ENCODE peak calls at places on chromosomes 4 and X, in eight cellular contexts. P is SJSA1; B is OCI-LY7; X is lower lobe of right lung; A is CD4-positive, alpha-beta T cell; H is neural progenitor cell; U is heart right ventricle; Y is cardiac muscle cell. Z is an unnamed sample.

GRCh38 chr4:173835863-173836262 is 305.8 kb upstream of the HAND2 start:
- DNase-seq in B (no peak), Y (peak; percentile 74), U (peak; percentile 36), P (no peak), H (peak; percentile 48), A (no peak), X (no peak), Z (no peak)

GRCh38 chr4:17447675-17448298 is 64.1 kb downstream of the QDPR start:
- DNase-seq in H (peak; percentile 84), A (peak; percentile 51), U (peak; percentile 66), P (peak; percentile 64), X (no peak), Y (peak; percentile 76), B (peak; percentile 84), Z (peak; percentile 74)

GRCh38 chr4:140653718-140654515 is 85.2 kb upstream of the UCP1 start:
- DNase-seq in X (no peak), H (peak; percentile 68), U (no peak), A (no peak), Y (no peak), B (no peak), P (no peak), Z (no peak)

GRCh38 chr4:185480016-185480732 is 8.6 kb upstream of the CCDC110 start:
- DNase-seq in Y (no peak), A (no peak), X (no peak), H (no peak), B (peak; percentile 69), U (no peak), P (no peak), Z (no peak)

GRCh38 chrX:63784902-63785692 is at the start of gene ARHGEF9:
- DNase-seq in H (peak; percentile 73), U (peak; percentile 5), P (peak; percentile 3), B (no peak), X (no peak), A (no peak), Y (peak; percentile 73), Z (no peak)

GRCh38 chrX:109409181-109409580 is 72.7 kb downstream of the GUCY2F start:
- DNase-seq in Y (no peak), X (no peak), U (no peak), B (no peak), A (no peak), H (no peak), P (no peak), Z (no peak)

GRCh38 chr4:141501395-141501794 is 135.0 kb upstream of the IL15 start:
- DNase-seq in P (no peak), Y (no peak), X (no peak), U (no peak), B (no peak), A (no peak), H (no peak), Z (no peak)

GRCh38 chr4:11354531-11354930 is 74.2 kb downstream of the HS3ST1 start:
- DNase-seq in H (no peak), U (no peak), B (no peak), A (no peak), X (no peak), Y (no peak), P (no peak), Z (no peak)

GRCh38 chr4:56698329-56698728 is 17.2 kb upstream of the HOPX start:
- DNase-seq in B (no peak), P (no peak), U (no peak), A (no peak), H (no peak), X (peak; percentile 66), Y (peak; percentile 85), Z (no peak)

GRCh38 chr4:1983053-1983845 is 25.5 kb downstream of the NELFA start:
- DNase-seq in X (no peak), A (no peak), Y (no peak), P (no peak), U (no peak), H (no peak), B (no peak), Z (no peak)

GRCh38 chr4:1979477-1980196 is 29.1 kb downstream of the NELFA start:
- DNase-seq in U (no peak), H (no peak), A (no peak), Y (no peak), P (no peak), X (no peak), B (no peak), Z (no peak)

GRCh38 chr4:1982124-1983052 is 26.4 kb downstream of the NELFA start:
- DNase-seq in A (no peak), P (no peak), Y (no peak), H (no peak), B (no peak), X (no peak), U (no peak), Z (no peak)

GRCh38 chr4:1980561-1981041 is 28.2 kb downstream of the NELFA start:
- DNase-seq in A (no peak), H (no peak), P (no peak), Y (no peak), X (no peak), U (no peak), B (no peak), Z (no peak)

GRCh38 chr4:1981251-1982055 is 27.3 kb downstream of the NELFA start:
- DNase-seq in U (no peak), A (no peak), P (no peak), B (peak; percentile 16), X (no peak), H (peak; percentile 63), Y (peak; percentile 25), Z (no peak)
- H3K27ac ChIP-seq in U (no peak overlapping the region), A (no peak overlapping the region), P (no peak overlapping the region), B (no peak overlapping the region), X (no peak overlapping the region), H (no peak overlapping the region), Y (peak overlapping the region; percentile 2), Z (no peak overlapping the region)

GRCh38 chr4:8051644-8052043 is 107.0 kb downstream of the ABLIM2 start:
- DNase-seq in X (no peak), Y (no peak), P (no peak), A (no peak), H (no peak), U (no peak), B (no peak), Z (no peak)
- H3K27ac ChIP-seq in X (peak overlapping the region; percentile 67), Y (peak overlapping the region; percentile 88), P (no peak overlapping the region), A (no peak overlapping the region), H (no peak overlapping the region), U (peak overlapping the region; percentile 75), B (no peak overlapping the region), Z (no peak overlapping the region)

GRCh38 chr4:159382875-159383568 is 280.1 kb downstream of the RAPGEF2 start:
- DNase-seq in B (no peak), A (no peak), U (no peak), Y (no peak), X (no peak), H (peak; percentile 30), P (no peak), Z (no peak)

GRCh38 chr4:159384619-159385018 is 281.7 kb downstream of the RAPGEF2 start:
- DNase-seq in H (no peak), U (no peak), Y (no peak), X (no peak), A (no peak), B (no peak), P (no peak), Z (no peak)

GRCh38 chr4:159386620-159387019 is 283.7 kb downstream of the RAPGEF2 start:
- DNase-seq in A (no peak), Y (no peak), X (no peak), H (no peak), B (no peak), U (no peak), P (no peak), Z (no peak)

GRCh38 chr4:159383569-159383934 is 280.7 kb downstream of the RAPGEF2 start:
- DNase-seq in H (no peak), A (no peak), X (no peak), B (no peak), U (no peak), Y (peak; percentile 77), P (no peak), Z (no peak)

GRCh38 chr4:159384017-159384416 is 281.1 kb downstream of the RAPGEF2 start:
- DNase-seq in A (no peak), U (no peak), Y (no peak), B (no peak), P (no peak), X (no peak), H (no peak), Z (no peak)
- H3K27ac ChIP-seq in A (no peak overlapping the region), U (no peak overlapping the region), Y (peak overlapping the region; percentile 91), B (no peak overlapping the region), P (no peak overlapping the region), X (no peak overlapping the region), H (no peak overlapping the region), Z (no peak overlapping the region)

DNA sequence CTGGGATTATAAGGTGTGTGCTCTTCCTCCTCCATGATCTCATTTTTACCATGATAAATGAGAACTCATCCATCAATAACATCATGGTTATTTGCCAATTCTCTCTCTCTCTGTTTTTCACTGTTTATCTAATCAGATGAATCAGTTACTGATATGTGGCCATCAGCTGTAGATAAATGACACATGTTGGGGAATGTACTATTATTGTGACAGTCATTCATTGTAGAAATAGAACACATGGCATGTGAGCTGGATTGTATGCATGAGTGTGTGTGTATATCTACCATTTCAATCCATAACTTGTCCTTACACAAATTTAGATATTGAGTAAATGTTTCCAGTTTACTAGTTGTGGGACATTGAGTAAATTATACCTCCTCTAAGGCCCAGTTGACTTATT is 53.0 kb downstream of the OSTC start:
- DNase-seq in A (no peak), X (no peak), U (no peak), H (no peak), Y (no peak), B (no peak), P (no peak), Z (no peak)
- H3K27ac ChIP-seq in A (no peak overlapping the region), X (no peak overlapping the region), U (no peak overlapping the region), H (no peak overlapping the region), Y (no peak overlapping the region), B (no peak overlapping the region), P (no peak overlapping the region), Z (no peak overlapping the region)

DNA sequence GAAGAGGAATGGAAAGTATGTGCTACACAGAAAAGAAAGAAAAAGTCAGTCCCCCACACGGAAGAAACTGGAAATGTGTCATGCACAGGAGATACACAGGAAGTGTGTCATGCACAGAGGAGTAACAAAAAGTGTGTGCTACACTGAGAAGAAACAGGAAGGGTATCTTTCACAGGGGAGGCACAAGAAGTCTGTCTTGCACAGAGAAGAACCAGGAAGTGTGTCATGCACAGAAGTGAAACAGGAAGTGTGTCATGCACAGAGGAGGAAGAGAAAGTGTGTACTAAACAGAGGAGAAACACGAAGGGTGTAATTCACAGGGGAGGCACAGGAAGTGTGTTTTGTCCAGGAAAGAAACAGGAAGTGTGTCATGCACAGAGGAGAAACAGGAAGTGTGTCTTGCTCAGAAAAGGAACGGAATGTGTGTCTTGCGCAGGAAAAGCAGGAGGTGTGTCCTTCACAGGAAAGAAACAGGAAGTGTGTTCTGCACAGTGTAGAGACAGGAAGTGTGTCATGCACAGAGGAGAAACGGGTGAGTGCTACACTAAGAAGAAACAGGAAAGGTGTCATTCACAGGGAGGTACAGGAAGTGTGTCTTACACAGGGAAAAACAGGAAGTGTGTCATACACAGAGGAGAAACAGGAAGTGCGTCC is 527.2 kb upstream of the PRKX start:
- DNase-seq in H (no peak), X (no peak), P (no peak), U (no peak), Y (no peak), B (peak; percentile 34), A (no peak), Z (peak; percentile 21)
- H3K27ac ChIP-seq in H (no peak overlapping the region), X (no peak overlapping the region), P (no peak overlapping the region), U (no peak overlapping the region), Y (no peak overlapping the region), B (peak overlapping the region; percentile 99), A (peak overlapping the region; percentile 5), Z (peak overlapping the region; percentile 58)

Z was measured in CD4-positive, CD25-positive, alpha-beta regulatory T cell.